ENCODE peak calls at places on chromosomes 12 and 14, in seven cellular contexts. O is AG09309, W is left lung, U is WTC11, T is breast epithelium, S is heart left ventricle, C is heart right ventricle. E is an unnamed sample.

GRCh38 chr12:9388379-9388778 is 180.2 kb upstream of the PZP start:
- DNase-seq in O (no peak), W (no peak), U (no peak), T (no peak), S (no peak), C (no peak), E (no peak)

GRCh38 chr12:65666876-65667275 is 157.4 kb upstream of the HMGA2 start:
- DNase-seq in O (no peak), W (no peak), U (no peak), T (no peak), S (no peak), C (no peak), E (no peak)

GRCh38 chr12:30753761-30754382 is 879 bp downstream of the CAPRIN2 start:
- DNase-seq in O (no peak), W (no peak), U (no peak), T (no peak), S (no peak), C (no peak), E (no peak)

GRCh38 chr14:102090713-102091112 is 3.9 kb upstream of the HSP90AA1 start:
- DNase-seq in O (no peak), W (no peak), U (no peak), T (no peak), S (no peak), C (no peak), E (no peak)

GRCh38 chr12:21659383-21659782 is 1.7 kb upstream of the LDHB start:
- DNase-seq in O (no peak), W (no peak), U (no peak), T (no peak), S (no peak), C (no peak), E (no peak)

GRCh38 chr12:56658921-56659320 is 13.1 kb upstream of the ATP5F1B start:
- DNase-seq in O (no peak), W (no peak), U (no peak), T (no peak), S (no peak), C (no peak), E (no peak)

GRCh38 chr12:4118017-4118510 is 155.5 kb upstream of the CCND2 start:
- DNase-seq in O (no peak), W (no peak), U (no peak), T (no peak), S (peak; percentile 49), C (peak; percentile 43), E (no peak)

GRCh38 chr12:121534495-121535148 is 46.2 kb downstream of the KDM2B start:
- DNase-seq in O (no peak), W (peak; percentile 21), U (peak; percentile 51), T (no peak), S (no peak), C (no peak), E (no peak)

GRCh38 chr12:51028811-51029146 is 2.6 kb upstream of the SLC11A2 start:
- DNase-seq in O (no peak), W (no peak), U (no peak), T (no peak), S (no peak), C (no peak), E (no peak)

GRCh38 chr12:45994736-45995135 is 4.4 kb upstream of the SCAF11 start:
- DNase-seq in O (no peak), W (no peak), U (no peak), T (no peak), S (no peak), C (no peak), E (no peak)

GRCh38 chr14:106872619-106873446 is 1346.5 kb downstream of the TMEM121 start:
- DNase-seq in O (no peak), W (peak; percentile 95), U (no peak), T (no peak), S (peak; percentile 35), C (peak; percentile 54), E (no peak)

GRCh38 chr14:32469388-32470160 is 140.5 kb downstream of the AKAP6 start:
- DNase-seq in O (no peak), W (no peak), U (no peak), T (no peak), S (no peak), C (no peak), E (no peak)

GRCh38 chr14:21308479-21309237 is 28.8 kb downstream of the RPGRIP1 start:
- DNase-seq in O (no peak), W (no peak), U (peak; percentile 87), T (peak; percentile 80), S (peak; percentile 60), C (peak; percentile 29), E (peak; percentile 38)

GRCh38 chr12:65952737-65953209 is 128.5 kb downstream of the HMGA2 start:
- DNase-seq in O (no peak), W (no peak), U (no peak), T (no peak), S (no peak), C (no peak), E (no peak)

GRCh38 chr12:121175383-121176119 is 34.4 kb upstream of the P2RX4 start:
- DNase-seq in O (no peak), W (no peak), U (no peak), T (no peak), S (no peak), C (no peak), E (no peak)

GRCh38 chr14:105187116-105187515 is 6.0 kb upstream of the NUDT14 start:
- DNase-seq in O (no peak), W (no peak), U (no peak), T (no peak), S (no peak), C (no peak), E (no peak)

GRCh38 chr12:52139147-52139546 is 52.7 kb downstream of the KRT80 start:
- DNase-seq in O (no peak), W (peak; percentile 37), U (no peak), T (no peak), S (no peak), C (no peak), E (no peak)

GRCh38 chr12:122203301-122203967 is at the start of gene B3GNT4:
- DNase-seq in O (no peak), W (peak; percentile 89), U (peak; percentile 73), T (peak; percentile 59), S (peak; percentile 44), C (peak; percentile 62), E (peak; percentile 66)

GRCh38 chr12:106065506-106065905 is 73.2 kb downstream of the NUAK1 start:
- DNase-seq in O (no peak), W (no peak), U (no peak), T (no peak), S (no peak), C (no peak), E (no peak)

GRCh38 chr12:86719381-86719780 is 463.2 kb upstream of the MGAT4C start:
- DNase-seq in O (peak; percentile 35), W (no peak), U (no peak), T (no peak), S (no peak), C (no peak), E (no peak)

GRCh38 chr12:111650912-111651311 is 34.8 kb downstream of the BRAP start:
- DNase-seq in O (no peak), W (no peak), U (no peak), T (no peak), S (no peak), C (no peak), E (no peak)

GRCh38 chr14:77889971-77890442 is 90.1 kb downstream of the ADCK1 start:
- DNase-seq in O (peak; percentile 74), W (no peak), U (no peak), T (no peak), S (no peak), C (no peak), E (no peak)

GRCh38 chr12:54596526-54596946 is 8.1 kb upstream of the PPP1R1A start:
- DNase-seq in O (no peak), W (no peak), U (peak; percentile 86), T (peak; percentile 71), S (peak; percentile 42), C (peak; percentile 51), E (peak; percentile 84)

GRCh38 chr12:25822281-25822680 is 136.2 kb upstream of the RASSF8 start:
- DNase-seq in O (no peak), W (no peak), U (no peak), T (no peak), S (no peak), C (no peak), E (no peak)

GRCh38 chr12:57456145-57456700 is 1.1 kb downstream of the INHBE start:
- DNase-seq in O (no peak), W (no peak), U (peak; percentile 75), T (no peak), S (no peak), C (no peak), E (peak; percentile 58)

GRCh38 chr12:120652671-120653435 is 12.4 kb downstream of the CABP1 start:
- DNase-seq in O (no peak), W (no peak), U (no peak), T (no peak), S (no peak), C (no peak), E (no peak)

GRCh38 chr14:69999246-69999645 is 120.0 kb downstream of the SMOC1 start:
- DNase-seq in O (no peak), W (no peak), U (no peak), T (peak; percentile 56), S (no peak), C (no peak), E (no peak)

GRCh38 chr14:100900837-100901390 is 2.6 kb downstream of the RTL1 start:
- DNase-seq in O (no peak), W (no peak), U (peak; percentile 75), T (peak; percentile 47), S (no peak), C (no peak), E (peak; percentile 80)

GRCh38 chr12:6226002-6226700 is 26.0 kb downstream of the CD9 start:
- DNase-seq in O (no peak), W (no peak), U (no peak), T (no peak), S (peak; percentile 86), C (peak; percentile 77), E (no peak)

GRCh38 chr12:115926037-115926670 is 351.3 kb downstream of the MED13L start:
- DNase-seq in O (no peak), W (no peak), U (no peak), T (no peak), S (no peak), C (no peak), E (no peak)
- TF ChIP-seq CTCF in O (no peak), W (no peak), U (no peak), T (no peak), S (no peak), C (no peak), E (no peak)

GRCh38 chr14:90760591-90761316 is 55.5 kb downstream of the TTC7B start:
- DNase-seq in O (no peak), W (no peak), U (no peak), T (no peak), S (no peak), C (no peak), E (no peak)
- TF ChIP-seq CTCF in O (peak; percentile 60), W (peak; percentile 60), U (peak; percentile 67), T (peak; percentile 32), S (peak; percentile 57), C (peak; percentile 67), E (peak; percentile 77)

GRCh38 chr12:132523576-132524331 is 33.8 kb downstream of the FBRSL1 start:
- DNase-seq in O (no peak), W (peak; percentile 92), U (peak; percentile 86), T (peak; percentile 74), S (peak; percentile 73), C (peak; percentile 71), E (peak; percentile 86)
- TF ChIP-seq CTCF in O (peak; percentile 86), W (peak; percentile 91), U (peak; percentile 80), T (peak; percentile 59), S (peak; percentile 88), C (peak; percentile 89), E (peak; percentile 90)

GRCh38 chr12:99386907-99387306 is 260.6 kb upstream of the GARIN6 start:
- DNase-seq in O (peak; percentile 24), W (no peak), U (no peak), T (no peak), S (no peak), C (no peak), E (no peak)
- TF ChIP-seq CTCF in O (peak; percentile 62), W (no peak), U (peak; percentile 75), T (no peak), S (no peak), C (peak; percentile 15), E (peak; percentile 73)

GRCh38 chr12:113461666-113462065 is 10.0 kb downstream of the LHX5 start:
- DNase-seq in O (no peak), W (no peak), U (no peak), T (no peak), S (no peak), C (no peak), E (no peak)
- TF ChIP-seq CTCF in O (peak; percentile 59), W (no peak), U (peak; percentile 66), T (no peak), S (peak; percentile 34), C (no peak), E (no peak)